ENCODE peak calls at places on chromosomes 16 and 17, in four cellular contexts. One of them, this sample, is unnamed. For H3K36me3, the result is how much of the 10 kb centered on the place peaks cover.

GRCh38 chr17:410674-411401 is 58.2 kb upstream of the RPH3AL start:
- DNase-seq in PC-3: no peak
- DNase-seq in neural progenitor cell: peak
- DNase-seq in GM23338: peak
- DNase-seq in this sample: no peak

GRCh38 chr17:53516643-53517042 is 306.1 kb upstream of the KIF2B start:
- DNase-seq in GM23338: peak
- DNase-seq in PC-3: peak
- DNase-seq in neural progenitor cell: peak
- DNase-seq in this sample: no peak

GRCh38 chr16:57688487-57688986 is 6.1 kb upstream of the DRC7 start:
- DNase-seq in neural progenitor cell: no peak
- DNase-seq in PC-3: no peak
- DNase-seq in GM23338: no peak
- DNase-seq in this sample: no peak

GRCh38 chr17:80795090-80795609 is 196.5 kb upstream of the CHMP6 start:
- DNase-seq in GM23338: no peak
- DNase-seq in neural progenitor cell: no peak
- DNase-seq in PC-3: no peak
- DNase-seq in this sample: no peak

GRCh38 chr16:912684-913613 is 57.8 kb downstream of the LMF1 start:
- DNase-seq in neural progenitor cell: peak
- DNase-seq in PC-3: no peak
- DNase-seq in GM23338: no peak
- DNase-seq in this sample: no peak

GRCh38 chr17:17952691-17953090 is 19.5 kb downstream of the TOM1L2 start:
- DNase-seq in GM23338: peak
- DNase-seq in PC-3: no peak
- DNase-seq in neural progenitor cell: no peak
- DNase-seq in this sample: no peak

GRCh38 chr17:2755941-2756724 is 6.7 kb upstream of the CCDC92B start:
- DNase-seq in GM23338: peak
- DNase-seq in PC-3: no peak
- DNase-seq in neural progenitor cell: peak
- DNase-seq in this sample: no peak

GRCh38 chr16:8850279-8850885 is 18.4 kb downstream of the CARHSP1 start:
- DNase-seq in GM23338: no peak
- DNase-seq in neural progenitor cell: no peak
- DNase-seq in PC-3: peak
- DNase-seq in this sample: no peak

GRCh38 chr16:81466351-81466960 is 21.8 kb downstream of the CMIP start:
- DNase-seq in PC-3: no peak
- DNase-seq in GM23338: no peak
- DNase-seq in neural progenitor cell: peak
- DNase-seq in this sample: no peak

GRCh38 chr16:81518439-81518757 is 73.8 kb downstream of the CMIP start:
- DNase-seq in GM23338: no peak
- DNase-seq in neural progenitor cell: no peak
- DNase-seq in PC-3: no peak
- DNase-seq in this sample: no peak

GRCh38 chr17:44408786-44409185 is 19.3 kb upstream of the ITGA2B start:
- DNase-seq in GM23338: no peak
- DNase-seq in neural progenitor cell: no peak
- DNase-seq in PC-3: no peak
- DNase-seq in this sample: no peak

GRCh38 chr16:31487720-31488629 is 5.1 kb downstream of the SLC5A2 start:
- DNase-seq in PC-3: peak
- DNase-seq in neural progenitor cell: peak
- DNase-seq in GM23338: peak
- DNase-seq in this sample: no peak

GRCh38 chr16:56625943-56626654 is 518 bp downstream of the MT1E start:
- DNase-seq in PC-3: no peak
- DNase-seq in neural progenitor cell: no peak
- DNase-seq in GM23338: no peak
- DNase-seq in this sample: no peak

GRCh38 chr17:78680436-78680835 is 101.6 kb downstream of the CYTH1 start:
- DNase-seq in GM23338: no peak
- DNase-seq in neural progenitor cell: no peak
- DNase-seq in PC-3: peak
- DNase-seq in this sample: no peak

GRCh38 chr17:77281024-77281903 is 140.5 kb downstream of the SEC14L1 start:
- DNase-seq in neural progenitor cell: peak
- DNase-seq in GM23338: peak
- DNase-seq in PC-3: peak
- DNase-seq in this sample: peak

GRCh38 chr17:77282524-77283515 is 142.1 kb downstream of the SEC14L1 start:
- DNase-seq in PC-3: peak
- DNase-seq in GM23338: no peak
- DNase-seq in neural progenitor cell: peak
- DNase-seq in this sample: peak

GRCh38 chr17:77284023-77284617 is 143.4 kb downstream of the SEC14L1 start:
- DNase-seq in GM23338: no peak
- DNase-seq in PC-3: no peak
- DNase-seq in neural progenitor cell: no peak
- DNase-seq in this sample: no peak

GRCh38 chr17:77280304-77280910 is 139.6 kb downstream of the SEC14L1 start:
- DNase-seq in PC-3: peak
- DNase-seq in neural progenitor cell: no peak
- DNase-seq in GM23338: peak
- DNase-seq in this sample: no peak

DNA sequence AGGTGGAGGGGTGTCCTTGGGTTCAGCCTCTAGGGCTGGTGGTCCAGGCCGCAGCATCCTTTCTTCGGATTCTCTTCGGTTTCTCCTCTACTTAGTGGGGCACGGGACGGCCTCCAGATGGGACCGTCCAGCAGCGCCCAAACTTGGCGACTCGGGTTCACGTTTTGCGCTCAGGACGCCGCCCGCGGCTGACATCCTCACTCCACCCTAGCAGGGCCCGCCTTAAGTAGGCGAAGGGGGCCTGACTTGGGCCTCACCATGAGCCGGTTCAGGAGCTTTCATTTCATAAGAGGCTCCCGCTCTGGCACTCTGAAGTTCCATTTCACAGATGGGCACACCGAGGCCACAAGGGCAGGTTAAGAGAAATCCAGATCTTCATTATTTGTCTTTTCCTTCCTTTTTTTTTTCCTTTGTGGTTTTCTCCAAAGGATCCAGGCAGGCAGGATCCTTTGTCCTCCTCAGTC is 141.2 kb downstream of the SEC14L1 start:
- DNase-seq in PC-3: peak
- DNase-seq in neural progenitor cell: peak
- DNase-seq in GM23338: peak
- DNase-seq in this sample: peak
- H2AFZ ChIP-seq in PC-3: no peak
- H2AFZ ChIP-seq in neural progenitor cell: peak
- H2AFZ ChIP-seq in GM23338: peak
- H2AFZ ChIP-seq in this sample: peak

GRCh38 chr17:64655704-64656103 is 6.4 kb downstream of the SMURF2 start:
- DNase-seq in neural progenitor cell: no peak
- DNase-seq in GM23338: no peak
- DNase-seq in PC-3: no peak
- DNase-seq in this sample: no peak

GRCh38 chr17:64657610-64658125 is 4.4 kb downstream of the SMURF2 start:
- DNase-seq in PC-3: no peak
- DNase-seq in neural progenitor cell: no peak
- DNase-seq in GM23338: no peak
- DNase-seq in this sample: no peak

GRCh38 chr17:64661731-64661980 is 451 bp downstream of the SMURF2 start:
- DNase-seq in GM23338: no peak
- DNase-seq in PC-3: no peak
- DNase-seq in neural progenitor cell: no peak
- DNase-seq in this sample: no peak

GRCh38 chr17:64661981-64662773 is at the start of gene SMURF2:
- DNase-seq in GM23338: peak
- DNase-seq in PC-3: peak
- DNase-seq in neural progenitor cell: peak
- DNase-seq in this sample: peak

DNA sequence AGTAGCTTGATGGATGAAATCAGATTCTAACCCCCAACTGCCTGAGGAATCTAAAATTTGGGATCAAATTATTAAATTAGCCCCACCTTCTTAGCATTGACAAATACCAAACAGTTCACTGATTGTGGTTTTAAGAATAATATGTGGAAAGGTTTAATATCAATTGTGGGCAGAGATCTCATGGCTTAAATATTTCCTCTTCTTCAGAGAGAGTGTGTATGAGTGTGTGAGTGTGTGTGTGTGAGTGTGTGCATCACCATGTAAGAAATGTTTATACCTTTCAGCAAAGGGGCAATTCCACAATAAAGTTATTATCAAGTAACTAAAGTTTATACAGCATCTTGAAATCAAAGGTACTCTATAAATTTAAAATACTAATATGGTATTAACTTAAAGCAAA is 3.2 kb downstream of the SMURF2 start:
- DNase-seq in PC-3: peak
- DNase-seq in neural progenitor cell: no peak
- DNase-seq in GM23338: no peak
- DNase-seq in this sample: no peak
- TF ChIP-seq EZH2phosphoT487 in PC-3: no peak
- TF ChIP-seq EZH2phosphoT487 in neural progenitor cell: no peak
- TF ChIP-seq EZH2phosphoT487 in GM23338: no peak
- TF ChIP-seq EZH2phosphoT487 in this sample: no peak

DNA sequence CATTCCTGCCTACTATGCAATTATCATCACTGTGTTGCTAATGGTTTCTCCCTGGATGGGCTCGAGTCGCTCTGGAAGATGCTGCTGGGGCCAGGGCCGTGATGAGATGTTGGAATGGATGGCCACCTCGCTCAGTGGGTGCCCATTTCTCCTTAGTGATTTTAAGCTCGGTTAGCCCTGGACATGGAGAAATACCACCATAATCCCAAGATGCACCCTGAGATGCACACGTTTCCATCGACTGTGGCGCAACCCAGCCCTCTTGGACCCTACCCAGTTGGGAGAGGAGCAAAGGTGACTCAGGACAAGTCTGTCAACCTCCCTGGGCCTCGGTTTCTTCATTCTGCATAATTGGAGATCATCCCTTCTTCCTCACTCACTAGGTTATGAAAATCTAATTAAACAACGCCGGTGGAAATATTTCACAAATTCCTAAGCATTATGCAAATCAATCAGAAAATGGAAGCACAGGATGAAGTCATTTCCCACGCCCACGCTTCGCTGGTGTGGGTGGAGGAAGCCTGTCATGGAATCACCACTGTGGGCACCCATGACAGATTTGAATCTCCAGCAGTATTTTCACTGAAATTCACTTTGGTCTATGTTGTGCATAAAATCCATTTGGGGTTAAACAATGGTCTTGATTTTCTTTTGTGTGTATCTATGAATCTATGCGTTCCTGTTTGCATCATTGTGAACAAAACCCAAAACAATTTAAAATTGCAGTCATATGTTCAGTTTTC is 195.2 kb downstream of the AXIN2 start:
- DNase-seq in neural progenitor cell: no peak
- DNase-seq in PC-3: no peak
- DNase-seq in GM23338: no peak
- DNase-seq in this sample: no peak
- H3K36me3 ChIP-seq in neural progenitor cell: under half
- H3K36me3 ChIP-seq in PC-3: under half
- H3K36me3 ChIP-seq in GM23338: under half
- H3K36me3 ChIP-seq in this sample: under half

GRCh38 chr16:12137344-12138094 is 161.0 kb downstream of the SNX29 start:
- DNase-seq in PC-3: no peak
- DNase-seq in GM23338: no peak
- DNase-seq in neural progenitor cell: no peak
- DNase-seq in this sample: no peak
- H2AFZ ChIP-seq in PC-3: no peak
- H2AFZ ChIP-seq in GM23338: no peak
- H2AFZ ChIP-seq in neural progenitor cell: no peak
- H2AFZ ChIP-seq in this sample: no peak

GRCh38 chr16:17470002-17470870 is 524 bp downstream of the XYLT1 start:
- DNase-seq in GM23338: no peak
- DNase-seq in PC-3: no peak
- DNase-seq in neural progenitor cell: peak
- DNase-seq in this sample: peak
- TF ChIP-seq EZH2phosphoT487 in GM23338: no peak
- TF ChIP-seq EZH2phosphoT487 in PC-3: no peak
- TF ChIP-seq EZH2phosphoT487 in neural progenitor cell: no peak
- TF ChIP-seq EZH2phosphoT487 in this sample: no peak

DNA sequence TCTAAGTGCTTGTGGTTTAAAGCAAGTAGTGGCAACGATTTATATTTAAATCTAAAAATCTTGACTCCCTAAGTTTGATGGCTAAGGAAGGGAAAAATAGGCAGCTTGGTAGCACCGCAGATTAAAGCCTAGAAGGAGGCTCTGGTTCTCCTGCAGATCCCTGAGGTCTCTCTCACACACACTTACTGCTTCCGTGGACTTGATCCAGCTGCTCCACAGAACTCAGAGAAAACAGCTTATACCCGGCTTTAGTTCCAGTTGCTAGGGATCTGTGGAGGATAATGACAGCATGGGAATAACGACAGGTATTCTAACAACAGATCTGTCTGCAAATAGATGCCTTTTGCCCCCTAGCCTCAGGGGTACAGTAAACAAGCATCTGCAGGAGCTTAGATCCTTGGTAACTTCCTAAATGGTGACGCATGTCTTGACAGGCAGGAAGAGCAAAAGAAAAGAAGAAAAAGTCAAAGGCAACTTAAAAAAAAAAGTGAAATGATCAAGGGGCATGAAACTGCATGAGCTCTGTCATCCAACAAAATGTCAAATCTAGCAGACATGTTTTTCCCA is 4.5 kb downstream of the WIPI1 start:
- DNase-seq in neural progenitor cell: no peak
- DNase-seq in PC-3: no peak
- DNase-seq in GM23338: no peak
- DNase-seq in this sample: no peak
- H3K36me3 ChIP-seq in neural progenitor cell: under half
- H3K36me3 ChIP-seq in PC-3: under half
- H3K36me3 ChIP-seq in GM23338: under half
- H3K36me3 ChIP-seq in this sample: under half